ENCODE peak calls at places on chromosomes 2 and 18, in five cellular contexts. D is transverse colon, G is WERI-Rb-1, X is spleen, R is DND-41. H is an unnamed sample. For H3K9me3 and H3K36me3, the result is how much of the 10 kb centered on the place peaks cover.

GRCh38 chr2:177114712-177115111 is 97.9 kb upstream of the HNRNPA3 start:
- DNase-seq in D (no peak), G (no peak), X (no peak), R (no peak), H (no peak)

GRCh38 chr2:164061129-164061746 is 325.4 kb upstream of the FIGN start:
- DNase-seq in D (no peak), G (peak), X (no peak), R (peak), H (no peak)

GRCh38 chr2:20013061-20013721 is 723 bp upstream of the MATN3 start:
- DNase-seq in D (no peak), G (no peak), X (no peak), R (no peak), H (no peak)

GRCh38 chr2:237691908-237692600 is 64.7 kb downstream of the LRRFIP1 start:
- DNase-seq in D (peak), G (peak), X (peak), R (peak), H (peak)

GRCh38 chr2:14459927-14460326 is 172.6 kb upstream of the LRATD1 start:
- DNase-seq in D (no peak), G (no peak), X (no peak), R (no peak), H (no peak)

GRCh38 chr2:200695178-200695930 is 109.5 kb downstream of the AOX1 start:
- DNase-seq in D (no peak), G (no peak), X (peak), R (peak), H (peak)

GRCh38 chr2:28929581-28929980 is 35.1 kb downstream of the WDR43 start:
- DNase-seq in D (no peak), G (no peak), X (no peak), R (no peak), H (no peak)

GRCh38 chr2:10501980-10502802 is 54.1 kb upstream of the ODC1 start:
- DNase-seq in D (no peak), G (no peak), X (peak), R (no peak), H (no peak)

GRCh38 chr2:31654241-31654640 is 73.5 kb upstream of the SRD5A2 start:
- DNase-seq in D (no peak), G (no peak), X (no peak), R (no peak), H (peak)

GRCh38 chr18:34880882-34881852 is 160.0 kb upstream of the MAPRE2 start:
- DNase-seq in D (no peak), G (no peak), X (no peak), R (no peak), H (no peak)

GRCh38 chr18:42931501-42931900 is 184.0 kb downstream of the RIT2 start:
- DNase-seq in D (no peak), G (no peak), X (no peak), R (no peak), H (peak)

GRCh38 chr2:183269956-183270355 is 145.7 kb downstream of the NUP35 start:
- DNase-seq in D (no peak), G (no peak), X (no peak), R (no peak), H (no peak)

GRCh38 chr2:205802069-205802468 is 119.8 kb downstream of the NRP2 start:
- DNase-seq in D (no peak), G (no peak), X (no peak), R (no peak), H (no peak)
- H3K27ac ChIP-seq in D (peak), G (no peak), X (no peak), R (no peak), H (no peak)

DNA sequence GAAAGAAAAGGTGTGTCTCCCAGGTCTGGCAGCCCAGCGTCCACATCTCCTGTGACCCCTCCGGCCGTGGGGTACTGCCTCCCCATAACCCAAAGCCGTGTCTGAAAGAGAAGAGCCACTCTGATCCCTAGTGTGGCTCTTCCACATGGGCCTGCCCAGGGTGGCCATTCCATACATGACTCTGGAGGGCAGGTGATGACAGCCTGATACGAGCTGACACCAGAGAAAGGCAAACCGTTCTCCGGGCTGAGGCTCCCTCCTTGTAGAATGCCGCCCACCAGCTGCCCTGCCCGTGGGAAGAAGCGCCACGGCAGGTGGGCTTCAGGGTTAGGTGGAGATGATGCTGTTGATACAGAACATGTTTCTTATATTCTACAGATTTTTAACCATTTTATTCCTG is 451.6 kb upstream of the SALL3 start:
- DNase-seq in D (no peak), G (no peak), X (no peak), R (no peak), H (no peak)
- H3K9me3 ChIP-seq in D (under half), G (under half), X (under half), R (under half), H (under half)

GRCh38 chr2:216146573-216146972 is 37.4 kb downstream of the XRCC5 start:
- DNase-seq in D (no peak), G (no peak), X (no peak), R (no peak), H (no peak)
- H3K36me3 ChIP-seq in D (half or more), G (half or more), X (half or more), R (half or more), H (half or more)

GRCh38 chr2:123091471-123091870 is 933.6 kb upstream of the CNTNAP5 start:
- DNase-seq in D (no peak), G (no peak), X (no peak), R (no peak), H (no peak)

GRCh38 chr2:123098618-123099017 is 926.5 kb upstream of the CNTNAP5 start:
- DNase-seq in D (no peak), G (no peak), X (no peak), R (no peak), H (no peak)

GRCh38 chr2:123093199-123093598 is 931.9 kb upstream of the CNTNAP5 start:
- DNase-seq in D (no peak), G (no peak), X (no peak), R (no peak), H (no peak)

GRCh38 chr2:123095219-123095618 is 929.9 kb upstream of the CNTNAP5 start:
- DNase-seq in D (no peak), G (no peak), X (peak), R (no peak), H (no peak)
- H3K27ac ChIP-seq in D (no peak), G (no peak), X (no peak), R (no peak), H (no peak)

GRCh38 chr18:14965553-14965952 is 217.6 kb downstream of the ANKRD30B start:
- DNase-seq in D (no peak), G (no peak), X (no peak), R (no peak), H (no peak)
- H3K9me3 ChIP-seq in D (under half), G (under half), X (under half), R (under half), H (under half)

GRCh38 chr2:134453476-134453875 is 199.6 kb downstream of the MGAT5 start:
- DNase-seq in D (no peak), G (no peak), X (no peak), R (no peak), H (no peak)

GRCh38 chr2:134454931-134455330 is 201.1 kb downstream of the MGAT5 start:
- DNase-seq in D (no peak), G (no peak), X (no peak), R (no peak), H (no peak)

GRCh38 chr2:134455426-134455825 is 201.6 kb downstream of the MGAT5 start:
- DNase-seq in D (no peak), G (no peak), X (no peak), R (no peak), H (no peak)

GRCh38 chr2:134454426-134454825 is 200.6 kb downstream of the MGAT5 start:
- DNase-seq in D (no peak), G (no peak), X (no peak), R (no peak), H (no peak)

DNA sequence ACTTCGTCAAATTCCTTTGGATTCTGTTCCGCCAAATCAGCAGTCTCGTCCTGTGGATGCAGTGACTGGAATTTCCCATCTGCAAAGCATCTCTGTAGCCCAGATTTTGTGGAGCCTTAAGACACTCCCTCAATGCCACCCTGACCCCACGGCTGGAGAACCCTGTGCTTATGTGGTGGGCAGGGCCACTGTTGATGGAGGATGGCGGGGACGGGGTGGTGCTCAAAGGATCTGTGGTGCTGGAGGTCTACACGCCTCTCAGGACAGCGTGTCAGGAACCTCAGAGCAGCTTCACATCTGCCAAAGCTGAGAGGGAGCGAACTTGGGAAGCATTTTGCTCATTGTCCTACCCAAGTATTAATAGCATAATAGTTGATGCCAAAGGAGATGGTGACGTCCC is 200.1 kb downstream of the MGAT5 start:
- DNase-seq in D (no peak), G (no peak), X (no peak), R (no peak), H (no peak)
- H3K36me3 ChIP-seq in D (under half), G (under half), X (under half), R (under half), H (under half)

DNA sequence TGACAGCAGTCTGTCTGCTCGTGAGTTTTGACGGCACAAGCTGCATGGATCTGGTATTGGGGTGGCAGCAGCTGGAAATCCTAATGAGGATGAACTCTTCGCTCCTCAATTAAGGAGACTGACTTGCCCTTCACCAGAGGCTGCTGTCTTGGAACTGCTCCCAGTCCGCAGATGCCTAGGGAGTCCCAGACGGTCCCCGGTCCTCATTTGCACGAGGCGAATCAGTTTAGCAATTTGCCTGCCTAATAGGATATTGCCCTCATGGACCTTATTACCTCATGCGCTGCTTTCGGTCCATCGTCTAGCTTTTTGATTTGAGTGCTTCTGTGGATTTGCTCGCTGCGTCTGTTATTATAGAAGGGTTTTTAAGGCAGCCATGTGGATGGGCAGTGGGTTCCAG is 40.6 kb downstream of the ASAP2 start:
- DNase-seq in D (no peak), G (peak), X (no peak), R (no peak), H (no peak)
- H3K27ac ChIP-seq in D (peak), G (no peak), X (no peak), R (no peak), H (no peak)

GRCh38 chr2:104650405-104650996 is 203.4 kb upstream of the POU3F3 start:
- DNase-seq in D (no peak), G (no peak), X (no peak), R (no peak), H (no peak)
- H3K9me3 ChIP-seq in D (under half), G (under half), X (under half), R (under half), H (under half)

GRCh38 chr2:27653397-27653796 is 10.0 kb downstream of the SUPT7L start:
- DNase-seq in D (no peak), G (no peak), X (no peak), R (no peak), H (no peak)

GRCh38 chr2:27655155-27655951 is 8.1 kb downstream of the SUPT7L start:
- DNase-seq in D (no peak), G (peak), X (no peak), R (no peak), H (no peak)

GRCh38 chr2:27651056-27651455 is 12.4 kb downstream of the SUPT7L start:
- DNase-seq in D (no peak), G (peak), X (no peak), R (no peak), H (no peak)

GRCh38 chr2:27652341-27652740 is 11.1 kb downstream of the SUPT7L start:
- DNase-seq in D (no peak), G (no peak), X (no peak), R (no peak), H (no peak)

DNA sequence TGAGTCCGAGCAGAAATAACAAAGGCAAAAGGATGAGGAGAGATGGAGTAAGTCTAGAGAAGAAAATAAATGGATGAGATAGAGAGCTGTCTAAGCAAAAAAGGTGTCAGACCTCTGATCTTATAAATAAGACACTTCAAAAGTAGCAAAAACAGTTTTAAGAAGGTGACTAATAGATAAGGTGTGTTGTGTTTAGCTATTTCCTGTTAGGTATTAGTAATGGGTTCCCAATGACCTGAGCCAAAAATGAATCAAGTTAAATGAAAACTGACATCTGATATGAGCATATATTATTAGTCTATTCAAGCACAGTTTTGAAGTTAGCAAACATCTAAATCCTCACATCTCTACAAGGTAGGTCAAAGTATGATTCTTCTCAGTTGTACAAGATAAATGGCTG is 10.6 kb downstream of the SUPT7L start:
- DNase-seq in D (no peak), G (no peak), X (no peak), R (no peak), H (no peak)
- H3K36me3 ChIP-seq in D (half or more), G (half or more), X (half or more), R (half or more), H (half or more)

GRCh38 chr18:44597797-44598196 is 82.9 kb upstream of the SETBP1 start:
- DNase-seq in D (no peak), G (no peak), X (no peak), R (no peak), H (no peak)
- H3K27ac ChIP-seq in D (no peak), G (no peak), X (no peak), R (no peak), H (no peak)